ENCODE peak calls at places on chromosomes 6 and 20, in five cellular contexts. P is mammary epithelial cell, U is MM.1S, L is HepG2, C is GM23248. W is an unnamed sample.

GRCh38 chr20:58264271-58264670 is 35.8 kb upstream of the ANKRD60 start:
- DNase-seq in P (no peak), L (no peak), U (no peak), C (no peak), W (peak; percentile 42)

GRCh38 chr6:72675396-72675795 is 53.5 kb downstream of the KCNQ5 start:
- DNase-seq in C (peak; percentile 17), L (no peak), P (no peak), U (no peak), W (no peak)

GRCh38 chr6:87251225-87251624 is 71.2 kb upstream of the SMIM8 start:
- DNase-seq in U (no peak), P (no peak), L (no peak), C (no peak), W (no peak)

GRCh38 chr6:14865609-14866100 is 380.2 kb upstream of the JARID2 start:
- DNase-seq in L (no peak), C (no peak), P (no peak), U (no peak), W (no peak)

GRCh38 chr6:148258868-148259267 is 83.8 kb upstream of the SASH1 start:
- DNase-seq in C (no peak), P (no peak), L (no peak), U (no peak), W (no peak)

GRCh38 chr6:145006914-145007313 is 721.8 kb downstream of the UTRN start:
- DNase-seq in C (no peak), P (no peak), U (no peak), L (no peak), W (no peak)

GRCh38 chr6:99184696-99185095 is 164.8 kb downstream of the FAXC start:
- DNase-seq in C (no peak), P (peak; percentile 7), L (no peak), U (no peak), W (no peak)

GRCh38 chr6:105493776-105494175 is 90.9 kb upstream of the PREP start:
- DNase-seq in P (no peak), L (no peak), C (no peak), U (peak; percentile 18), W (no peak)

GRCh38 chr20:51529758-51530157 is 12.8 kb downstream of the NFATC2 start:
- DNase-seq in L (no peak), U (no peak), C (no peak), P (no peak), W (no peak)

GRCh38 chr6:113594726-113595125 is 262.4 kb upstream of the MARCKS start:
- DNase-seq in P (peak; percentile 12), C (no peak), U (no peak), L (peak; percentile 18), W (peak; percentile 1)

GRCh38 chr20:57713505-57713903 is 3.7 kb upstream of the PMEPA1 start:
- DNase-seq in U (no peak), L (no peak), C (peak; percentile 83), P (no peak), W (no peak)

GRCh38 chr6:25066593-25066992 is 130.8 kb upstream of the RIPOR2 start:
- DNase-seq in L (no peak), C (no peak), U (no peak), P (no peak), W (no peak)

GRCh38 chr6:170031684-170032121 is 259.2 kb downstream of the DLL1 start:
- DNase-seq in P (no peak), C (peak; percentile 24), U (no peak), L (no peak), W (peak; percentile 42)

GRCh38 chr6:111817451-111818146 is 55.7 kb downstream of the FYN start:
- DNase-seq in L (no peak), C (no peak), P (no peak), U (no peak), W (no peak)

GRCh38 chr6:36793913-36794703 is 45.1 kb downstream of the CPNE5 start:
- DNase-seq in L (no peak), U (no peak), C (no peak), P (no peak), W (no peak)

GRCh38 chr6:101224751-101225150 is 168.8 kb upstream of the GRIK2 start:
- DNase-seq in C (no peak), U (no peak), L (no peak), P (no peak), W (no peak)

GRCh38 chr6:19417713-19418112 is 419.5 kb upstream of the ID4 start:
- DNase-seq in U (no peak), P (peak; percentile 93), C (peak; percentile 76), L (no peak), W (peak; percentile 94)

GRCh38 chr20:38108438-38109024 is 56.5 kb downstream of the TGM2 start:
- DNase-seq in P (no peak), U (no peak), C (peak; percentile 68), L (no peak), W (no peak)

GRCh38 chr6:90544085-90544484 is 42.8 kb downstream of the MAP3K7 start:
- DNase-seq in U (no peak), L (no peak), P (no peak), C (no peak), W (no peak)

GRCh38 chr20:8755340-8756118 is 313.4 kb upstream of the PLCB4 start:
- DNase-seq in L (no peak), C (no peak), U (no peak), P (no peak), W (no peak)

GRCh38 chr20:54633903-54634302 is 158.5 kb downstream of the DOK5 start:
- DNase-seq in P (no peak), C (no peak), U (peak; percentile 77), L (no peak), W (no peak)

GRCh38 chr6:46376562-46376969 is 114.7 kb downstream of the RCAN2 start:
- DNase-seq in L (no peak), C (no peak), P (no peak), U (peak; percentile 71), W (no peak)

GRCh38 chr6:170292111-170292777 is 1.4 kb upstream of the DLL1 start:
- DNase-seq in P (no peak), L (no peak), U (no peak), C (peak; percentile 35), W (no peak)

GRCh38 chr6:137219664-137220252 is 573 bp upstream of the IFNGR1 start:
- DNase-seq in L (no peak), P (no peak), C (no peak), U (no peak), W (no peak)

GRCh38 chr6:61585504-61585903 is 700.5 kb downstream of the KHDRBS2 start:
- DNase-seq in C (no peak), P (no peak), U (no peak), L (no peak), W (no peak)

DNA sequence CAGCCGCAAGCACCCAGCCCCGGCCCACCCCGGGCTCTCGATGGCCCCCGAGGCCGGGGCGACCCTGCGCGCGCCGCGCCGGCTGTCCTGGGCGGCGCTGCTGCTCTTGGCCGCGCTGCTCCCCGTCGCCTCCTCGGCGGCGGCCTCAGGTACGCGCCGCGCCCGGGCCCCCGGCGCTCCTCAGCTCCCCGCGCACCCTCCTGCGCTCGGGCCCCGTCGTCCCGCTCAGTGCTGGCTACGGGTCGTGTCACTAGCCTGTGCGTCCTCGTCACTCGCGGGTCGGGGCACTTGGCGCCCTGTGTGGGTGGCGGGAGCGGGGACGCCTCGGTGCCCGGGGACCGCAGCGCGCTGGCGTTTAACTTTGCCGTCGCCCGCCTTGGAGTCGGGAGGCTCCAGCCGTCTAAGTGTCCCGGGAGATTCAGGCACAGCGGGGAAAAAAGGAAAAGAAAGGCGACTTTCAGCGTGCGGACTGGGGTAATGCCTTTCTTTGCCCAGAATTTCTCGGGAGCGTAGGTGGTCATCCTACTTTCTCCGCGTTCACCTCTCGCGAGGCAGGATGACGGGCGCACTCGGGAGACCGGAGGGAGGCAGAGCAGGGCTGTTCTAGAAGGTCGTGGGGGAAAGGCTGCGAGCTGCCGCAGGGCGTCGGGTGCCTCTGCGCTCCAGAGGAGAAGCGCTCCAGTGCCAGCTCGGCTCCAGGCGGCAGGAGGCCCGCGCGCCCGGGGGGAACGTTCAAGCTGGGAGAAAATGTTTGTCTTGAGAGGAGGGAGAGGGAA is 545 bp downstream of the FNDC1 start:
- DNase-seq in L (no peak), C (peak; percentile 84), P (peak; percentile 26), U (no peak), W (no peak)
- TF ChIP-seq EZH2 in L (no peak), C (no peak), P (peak; percentile 73), U (no peak), W (no peak)

DNA sequence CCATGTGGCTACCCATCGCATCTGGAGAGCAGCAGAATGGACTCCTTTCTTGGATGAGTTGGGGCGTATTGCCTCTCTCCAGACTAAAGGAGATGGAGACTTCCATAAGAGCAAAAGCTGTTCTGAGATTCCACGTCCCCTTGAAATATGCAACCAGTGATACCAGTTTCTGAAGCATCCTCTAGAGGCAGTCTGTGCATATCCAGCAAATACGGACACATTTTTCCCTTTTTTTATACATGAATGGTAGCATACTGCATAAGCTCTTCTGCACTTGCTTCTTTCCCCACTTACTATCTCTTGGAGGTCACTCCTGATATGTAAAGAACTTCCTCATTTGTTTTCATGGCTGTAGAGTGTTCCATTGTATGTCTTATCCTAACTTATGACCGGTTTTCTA is 34.6 kb downstream of the TAF8 start:
- DNase-seq in U (no peak), C (no peak), L (no peak), P (no peak), W (peak; percentile 33)
- H3K4me3 ChIP-seq in U (no peak overlapping the region), C (no peak overlapping the region), L (no peak overlapping the region), P (no peak overlapping the region), W (no peak overlapping the region)

GRCh38 chr6:16006681-16007080 is 122.2 kb upstream of the MYLIP start:
- DNase-seq in P (no peak), U (no peak), L (no peak), C (no peak), W (no peak)

GRCh38 chr6:16003197-16003491 is 125.7 kb upstream of the MYLIP start:
- DNase-seq in C (no peak), U (no peak), P (no peak), L (no peak), W (no peak)

GRCh38 chr6:16002332-16003196 is 126.3 kb upstream of the MYLIP start:
- DNase-seq in U (no peak), P (no peak), C (no peak), L (no peak), W (no peak)

GRCh38 chr6:16007146-16007545 is 121.7 kb upstream of the MYLIP start:
- DNase-seq in L (no peak), P (no peak), C (no peak), U (no peak), W (no peak)

GRCh38 chr6:16004934-16005673 is 123.8 kb upstream of the MYLIP start:
- DNase-seq in C (no peak), U (no peak), P (peak; percentile 7), L (no peak), W (no peak)
- TF ChIP-seq EZH2 in C (no peak), U (no peak), P (no peak), L (no peak), W (no peak)

DNA sequence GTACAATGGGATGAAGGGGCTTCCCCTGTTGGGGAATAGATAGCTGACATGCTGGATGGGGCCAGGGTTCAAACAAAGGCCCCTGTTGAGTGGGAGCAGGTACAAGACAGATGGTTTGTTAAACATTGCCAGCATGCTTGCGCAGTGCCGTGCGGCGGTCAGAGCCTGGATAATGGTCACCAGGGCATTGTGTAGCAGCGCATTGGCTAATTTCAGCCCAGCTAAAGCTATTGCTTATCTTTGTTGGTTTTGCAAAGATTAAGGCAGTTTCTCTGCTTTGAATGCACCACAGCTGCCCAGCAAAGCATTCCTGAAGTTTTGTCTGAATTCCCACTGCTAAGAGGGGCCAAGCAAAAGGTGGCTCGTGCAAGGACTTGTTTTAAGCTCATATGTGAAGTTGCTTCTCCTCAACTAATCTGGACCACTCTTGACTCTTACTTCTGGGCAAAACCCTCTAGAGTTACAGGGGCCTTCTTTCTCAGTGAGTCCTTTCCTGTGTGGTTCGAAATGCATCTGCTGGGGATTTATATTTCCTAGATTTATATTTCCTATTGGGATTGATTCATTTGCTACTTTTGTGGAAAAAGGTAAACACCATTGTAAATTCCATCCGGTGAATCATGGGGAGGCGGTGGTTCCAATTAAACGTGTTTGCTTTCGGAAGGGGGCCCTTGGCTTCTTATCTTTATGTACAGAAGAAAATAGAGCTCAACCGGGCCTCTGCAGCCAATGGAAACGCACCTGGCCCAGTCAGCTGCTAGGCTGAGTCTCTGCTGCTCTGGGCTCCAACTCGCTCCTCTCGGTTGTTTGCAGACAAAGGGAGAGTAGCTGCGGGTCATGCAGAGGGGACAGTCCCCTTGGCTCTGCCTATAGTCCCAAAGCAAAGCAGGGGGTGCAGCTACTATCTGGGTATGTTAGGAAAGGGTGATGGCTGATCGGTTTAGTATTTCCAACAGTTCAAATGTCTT is 72.1 kb downstream of the FOXA2 start:
- DNase-seq in P (no peak), U (no peak), C (no peak), L (peak; percentile 99), W (peak; percentile 99)
- H3K4me3 ChIP-seq in P (no peak overlapping the region), U (no peak overlapping the region), C (no peak overlapping the region), L (peak overlapping the region; percentile 0), W (no peak overlapping the region)

W was measured in PC-3.